ENCODE peak calls at places on chromosomes 11 and 22, in eight cellular contexts. D, Z, S, T, M, O, P and L are unnamed samples.
A peak's percentile ranks its signal among the peaks of the same experiment; 100 is the strongest.

GRCh38 chr11:122317337-122317736 is 201.3 kb upstream of the BLID start:
- DNase-seq in D (no peak), Z (no peak), S (no peak), T (no peak), M (no peak), O (no peak), P (no peak), L (no peak)

GRCh38 chr11:38169286-38169685 is 1571.2 kb upstream of the RAG2 start:
- DNase-seq in D (no peak), Z (no peak), S (no peak), T (no peak), M (no peak), O (peak; percentile 68), P (no peak), L (no peak)

GRCh38 chr11:40062616-40063015 is 1396.8 kb downstream of the LRRC4C start:
- DNase-seq in D (no peak), Z (no peak), S (no peak), T (no peak), M (no peak), O (no peak), P (no peak), L (no peak)

GRCh38 chr11:2886191-2886894 is 768 bp upstream of the CDKN1C start:
- DNase-seq in D (no peak), Z (no peak), S (no peak), T (no peak), M (no peak), O (no peak), P (no peak), L (peak; percentile 75)

GRCh38 chr11:114876231-114876630 is 197.9 kb downstream of the NXPE2 start:
- DNase-seq in D (no peak), Z (no peak), S (no peak), T (no peak), M (no peak), O (no peak), P (no peak), L (no peak)

GRCh38 chr11:45301537-45302246 is 15.6 kb upstream of the SYT13 start:
- DNase-seq in D (no peak), Z (no peak), S (peak; percentile 29), T (no peak), M (no peak), O (no peak), P (no peak), L (no peak)

GRCh38 chr11:20754957-20755356 is 85.6 kb downstream of the NELL1 start:
- DNase-seq in D (peak; percentile 17), Z (no peak), S (no peak), T (peak; percentile 34), M (no peak), O (peak; percentile 2), P (no peak), L (no peak)

GRCh38 chr11:61152816-61153592 is 8.2 kb downstream of the VPS37C start:
- DNase-seq in D (no peak), Z (no peak), S (no peak), T (no peak), M (no peak), O (no peak), P (no peak), L (no peak)

GRCh38 chr11:132300283-132300682 is 929.9 kb downstream of the NTM start:
- DNase-seq in D (peak; percentile 42), Z (no peak), S (no peak), T (no peak), M (no peak), O (no peak), P (no peak), L (no peak)
- TF ChIP-seq CTCF in D (peak; percentile 46), Z (no peak), S (no peak), T (peak; percentile 64), M (no peak), O (peak; percentile 5), P (no peak), L (no peak)

DNA sequence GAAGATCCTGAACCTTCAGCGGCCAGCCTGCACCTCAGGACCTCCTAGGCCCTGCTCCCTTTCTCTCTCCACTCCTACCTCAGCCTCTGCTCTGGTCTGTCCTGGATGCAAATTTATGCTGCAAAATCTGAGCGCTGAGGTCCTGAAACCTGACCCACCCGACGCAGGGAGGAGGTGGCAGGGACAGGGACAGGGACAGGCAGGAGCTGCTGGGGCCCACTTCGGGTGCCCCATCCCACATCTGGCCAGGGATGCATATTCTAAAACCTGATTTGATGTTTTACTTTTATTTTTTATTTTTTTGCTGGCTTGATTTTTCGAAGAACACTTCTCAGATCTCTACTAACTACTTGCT is 571 bp upstream of the PVALB start:
- DNase-seq in D (no peak), Z (no peak), S (no peak), T (no peak), M (no peak), O (no peak), P (no peak), L (no peak)
- TF ChIP-seq POLR2AphosphoS5 in D (no peak), Z (no peak), S (no peak), T (no peak), M (no peak), O (no peak), P (no peak), L (no peak)

GRCh38 chr11:134272381-134273316 is 3.5 kb upstream of the GLB1L3 start:
- DNase-seq in D (peak; percentile 48), Z (no peak), S (no peak), T (peak; percentile 82), M (peak; percentile 30), O (peak; percentile 87), P (no peak), L (no peak)
- TF ChIP-seq EP300 in D (no peak), Z (no peak), S (no peak), T (peak; percentile 5), M (no peak), O (no peak), P (no peak), L (no peak)

GRCh38 chr11:97739892-97740782 is 1280.6 kb upstream of the CNTN5 start:
- DNase-seq in D (peak; percentile 32), Z (no peak), S (no peak), T (no peak), M (no peak), O (peak; percentile 13), P (no peak), L (no peak)
- TF ChIP-seq CTCF in D (no peak), Z (no peak), S (no peak), T (no peak), M (no peak), O (no peak), P (no peak), L (no peak)

GRCh38 chr11:119319702-119320592 is 3.0 kb upstream of the MCAM start:
- DNase-seq in D (no peak), Z (no peak), S (no peak), T (no peak), M (peak; percentile 79), O (no peak), P (no peak), L (no peak)

GRCh38 chr11:119319136-119319701 is 2.3 kb upstream of the MCAM start:
- DNase-seq in D (no peak), Z (no peak), S (no peak), T (no peak), M (no peak), O (no peak), P (no peak), L (no peak)

GRCh38 chr11:119322921-119323531 is 6.1 kb upstream of the MCAM start:
- DNase-seq in D (no peak), Z (no peak), S (no peak), T (no peak), M (no peak), O (no peak), P (no peak), L (no peak)

GRCh38 chr11:119322360-119322739 is 5.4 kb upstream of the MCAM start:
- DNase-seq in D (no peak), Z (no peak), S (no peak), T (no peak), M (no peak), O (no peak), P (no peak), L (no peak)

GRCh38 chr11:119320593-119321524 is 3.9 kb upstream of the MCAM start:
- DNase-seq in D (no peak), Z (peak; percentile 72), S (peak; percentile 92), T (no peak), M (peak; percentile 83), O (no peak), P (peak; percentile 64), L (peak; percentile 45)
- TF ChIP-seq POLR2AphosphoS5 in D (no peak), Z (peak; percentile 55), S (peak; percentile 84), T (no peak), M (peak; percentile 42), O (no peak), P (peak; percentile 42), L (peak; percentile 40)

GRCh38 chr11:59943996-59944395 is 5.8 kb downstream of the OOSP1 start:
- DNase-seq in D (no peak), Z (no peak), S (no peak), T (peak; percentile 5), M (no peak), O (no peak), P (no peak), L (no peak)

GRCh38 chr11:59939482-59939881 is 1.2 kb downstream of the OOSP1 start:
- DNase-seq in D (no peak), Z (no peak), S (no peak), T (no peak), M (no peak), O (no peak), P (no peak), L (no peak)

GRCh38 chr11:59941091-59941490 is 2.9 kb downstream of the OOSP1 start:
- DNase-seq in D (no peak), Z (no peak), S (no peak), T (no peak), M (no peak), O (no peak), P (no peak), L (no peak)

GRCh38 chr11:59944761-59945160 is 6.5 kb downstream of the OOSP1 start:
- DNase-seq in D (no peak), Z (no peak), S (no peak), T (no peak), M (no peak), O (no peak), P (no peak), L (no peak)
- TF ChIP-seq EP300 in D (no peak), Z (no peak), S (no peak), T (no peak), M (no peak), O (no peak), P (no peak), L (no peak)

GRCh38 chr11:65425105-65425970 is 2.7 kb downstream of the NEAT1 start:
- DNase-seq in D (no peak), Z (peak; percentile 69), S (no peak), T (no peak), M (peak; percentile 29), O (no peak), P (peak; percentile 60), L (peak; percentile 61)
- TF ChIP-seq CTCF in D (no peak), Z (peak; percentile 29), S (no peak), T (no peak), M (no peak), O (no peak), P (no peak), L (peak; percentile 40)

DNA sequence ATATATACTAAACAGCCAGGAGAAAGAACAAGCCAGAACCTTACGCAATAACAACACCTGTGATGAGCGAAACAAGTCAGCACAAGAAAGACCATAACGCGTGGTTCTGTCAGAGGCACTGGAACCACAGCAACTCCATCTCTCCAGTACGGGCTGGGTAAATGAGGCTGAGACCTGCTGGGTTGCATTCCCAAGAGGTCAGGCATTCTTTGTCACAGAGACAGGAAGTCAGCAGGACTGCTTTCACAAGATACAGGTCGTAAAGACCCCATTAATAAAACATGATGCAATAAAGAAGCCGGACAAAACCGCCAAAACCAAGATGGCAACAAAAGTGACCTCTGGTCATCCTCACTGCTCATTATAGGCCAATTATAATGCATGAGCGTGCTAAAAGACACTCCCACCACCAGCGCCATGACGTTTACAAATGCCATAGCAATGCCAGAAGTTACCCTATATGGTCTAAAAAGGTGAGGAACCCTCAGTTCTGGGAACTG is 21.7 kb downstream of the TPST2 start:
- DNase-seq in D (no peak), Z (no peak), S (no peak), T (peak; percentile 39), M (no peak), O (no peak), P (no peak), L (no peak)
- TF ChIP-seq POLR2AphosphoS5 in D (no peak), Z (no peak), S (no peak), T (peak; percentile 77), M (no peak), O (no peak), P (no peak), L (no peak)